ENCODE peak calls at places on chromosomes 5 and 9, in six cellular contexts. X is fibroblast of gingiva, L is prostate gland, S is bronchial epithelial cell, A is mesothelial cell of epicardium, Z is T-helper 17 cell. U is an unnamed sample.

GRCh38 chr9:122191519-122191918 is 31.8 kb downstream of the MORN5 start:
- DNase-seq in X (no peak), Z (no peak), A (no peak), L (no peak), S (peak; percentile 62), U (peak; percentile 59)

GRCh38 chr5:51652980-51653379 is 269.7 kb downstream of the ISL1 start:
- DNase-seq in X (no peak), A (no peak), L (no peak), Z (no peak), S (peak; percentile 81), U (no peak)

GRCh38 chr5:57166250-57166649 is 7.6 kb upstream of the GPBP1 start:
- DNase-seq in S (peak; percentile 45), A (no peak), Z (no peak), L (no peak), X (no peak), U (no peak)

GRCh38 chr5:158718738-158719505 is 380.8 kb downstream of the EBF1 start:
- DNase-seq in Z (no peak), L (no peak), S (no peak), A (no peak), X (peak; percentile 68), U (no peak)

GRCh38 chr9:37464006-37464405 is 1.2 kb downstream of the ZBTB5 start:
- DNase-seq in Z (no peak), X (no peak), S (no peak), A (no peak), L (no peak), U (no peak)

GRCh38 chr9:98532574-98532973 is 176.2 kb downstream of the GABBR2 start:
- DNase-seq in X (no peak), A (no peak), L (no peak), S (no peak), Z (no peak), U (no peak)

GRCh38 chr5:135466178-135467050 is 14.3 kb upstream of the TIFAB start:
- DNase-seq in L (peak; percentile 58), S (peak; percentile 33), Z (peak; percentile 27), X (peak; percentile 51), A (peak; percentile 77), U (peak; percentile 83)

GRCh38 chr5:125874057-125874456 is 549.2 kb upstream of the GRAMD2B start:
- DNase-seq in Z (no peak), L (no peak), S (peak; percentile 54), A (no peak), X (no peak), U (no peak)

GRCh38 chr5:3656803-3657202 is 61.2 kb downstream of the IRX1 start:
- DNase-seq in Z (no peak), A (no peak), L (no peak), X (no peak), S (no peak), U (no peak)

GRCh38 chr5:149457393-149457763 is 78.3 kb upstream of the IL17B start:
- DNase-seq in A (no peak), X (no peak), Z (no peak), L (no peak), S (no peak), U (no peak)

GRCh38 chr9:77511525-77511924 is 136.6 kb downstream of the GNA14 start:
- DNase-seq in S (no peak), X (no peak), L (no peak), A (no peak), Z (no peak), U (no peak)

GRCh38 chr9:85009251-85009650 is 339.7 kb downstream of the NTRK2 start:
- DNase-seq in A (no peak), L (no peak), S (no peak), X (no peak), Z (no peak), U (no peak)

GRCh38 chr5:9654886-9655285 is 24.7 kb upstream of the TAS2R1 start:
- DNase-seq in L (no peak), S (no peak), A (no peak), X (no peak), Z (no peak), U (no peak)

GRCh38 chr9:131180454-131180853 is 55.1 kb downstream of the NUP214 start:
- DNase-seq in Z (no peak), S (no peak), A (no peak), L (no peak), X (peak; percentile 82), U (no peak)